ENCODE peak calls at places on chromosomes 12 and 14, in seven cellular contexts. One of them, this sample, is unnamed.
A peak's percentile ranks its signal among the peaks of the same experiment; 100 is the strongest.

GRCh38 chr14:22977684-22978486 is 4.5 kb downstream of the AJUBA start:
- DNase-seq in HepG2: peak; percentile 100
- DNase-seq in HCT116: no peak
- DNase-seq in K562: peak; percentile 60
- DNase-seq in H1: peak; percentile 88
- DNase-seq in SK-N-SH: peak; percentile 47
- DNase-seq in GM12878: no peak
- DNase-seq in this sample: no peak

GRCh38 chr12:50597200-50598195 is 92.7 kb downstream of the DIP2B start:
- DNase-seq in HepG2: no peak
- DNase-seq in HCT116: peak; percentile 71
- DNase-seq in K562: no peak
- DNase-seq in H1: no peak
- DNase-seq in SK-N-SH: no peak
- DNase-seq in GM12878: peak; percentile 55
- DNase-seq in this sample: no peak

GRCh38 chr14:75249251-75249957 is 29.2 kb upstream of the FOS start:
- DNase-seq in HepG2: no peak
- DNase-seq in HCT116: no peak
- DNase-seq in K562: no peak
- DNase-seq in H1: no peak
- DNase-seq in SK-N-SH: no peak
- DNase-seq in GM12878: peak; percentile 94
- DNase-seq in this sample: peak; percentile 65

GRCh38 chr14:68951051-68951797 is 27.9 kb downstream of the ACTN1 start:
- DNase-seq in HepG2: no peak
- DNase-seq in HCT116: peak; percentile 85
- DNase-seq in K562: no peak
- DNase-seq in H1: no peak
- DNase-seq in SK-N-SH: peak; percentile 34
- DNase-seq in GM12878: no peak
- DNase-seq in this sample: peak; percentile 26

GRCh38 chr12:14937689-14938088 is 648 bp downstream of the ERP27 start:
- DNase-seq in HepG2: no peak
- DNase-seq in HCT116: peak; percentile 19
- DNase-seq in K562: no peak
- DNase-seq in H1: no peak
- DNase-seq in SK-N-SH: no peak
- DNase-seq in GM12878: no peak
- DNase-seq in this sample: no peak

GRCh38 chr12:77893918-77894317 is 63.2 kb downstream of the NAV3 start:
- DNase-seq in HepG2: peak; percentile 17
- DNase-seq in HCT116: peak; percentile 87
- DNase-seq in K562: no peak
- DNase-seq in H1: no peak
- DNase-seq in SK-N-SH: no peak
- DNase-seq in GM12878: no peak
- DNase-seq in this sample: no peak

GRCh38 chr12:69057742-69058141 is 124.8 kb upstream of the CPM start:
- DNase-seq in HepG2: no peak
- DNase-seq in HCT116: no peak
- DNase-seq in K562: no peak
- DNase-seq in H1: no peak
- DNase-seq in SK-N-SH: no peak
- DNase-seq in GM12878: no peak
- DNase-seq in this sample: no peak

GRCh38 chr14:21653331-21653885 is at the start of gene OR4E2:
- DNase-seq in HepG2: no peak
- DNase-seq in HCT116: no peak
- DNase-seq in K562: no peak
- DNase-seq in H1: no peak
- DNase-seq in SK-N-SH: no peak
- DNase-seq in GM12878: no peak
- DNase-seq in this sample: no peak

GRCh38 chr12:18483723-18484325 is 222.5 kb downstream of the PIK3C2G start:
- DNase-seq in HepG2: no peak
- DNase-seq in HCT116: no peak
- DNase-seq in K562: no peak
- DNase-seq in H1: no peak
- DNase-seq in SK-N-SH: no peak
- DNase-seq in GM12878: no peak
- DNase-seq in this sample: no peak

GRCh38 chr12:23887055-23887835 is 62.2 kb downstream of the SOX5 start:
- DNase-seq in HepG2: no peak
- DNase-seq in HCT116: no peak
- DNase-seq in K562: peak; percentile 15
- DNase-seq in H1: no peak
- DNase-seq in SK-N-SH: no peak
- DNase-seq in GM12878: no peak
- DNase-seq in this sample: no peak

DNA sequence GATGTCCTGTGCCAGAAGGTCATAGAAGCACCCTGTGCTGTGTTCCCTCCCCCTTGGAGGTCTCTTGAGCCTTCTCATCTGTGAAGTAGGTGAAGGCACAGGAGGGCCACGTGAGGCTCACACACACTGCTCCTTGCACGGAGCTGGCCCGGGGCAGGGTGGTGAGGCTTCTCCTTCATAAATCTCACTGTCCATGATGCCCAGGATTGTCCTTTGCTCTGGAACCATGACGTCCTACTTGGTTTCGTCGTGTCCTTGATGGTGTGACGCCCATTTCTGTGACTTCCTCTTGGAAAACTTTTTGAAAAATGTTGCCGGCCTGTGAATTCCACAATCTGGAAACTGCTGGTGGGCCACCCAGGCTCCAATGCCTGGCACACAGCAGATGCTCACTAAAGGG is 34.4 kb downstream of the SH2B3 start:
- DNase-seq in HepG2: no peak
- DNase-seq in HCT116: no peak
- DNase-seq in K562: no peak
- DNase-seq in H1: no peak
- DNase-seq in SK-N-SH: no peak
- DNase-seq in GM12878: no peak
- DNase-seq in this sample: no peak
- TF ChIP-seq JUND in HepG2: no peak
- TF ChIP-seq JUND in HCT116: no peak
- TF ChIP-seq JUND in K562: no peak
- TF ChIP-seq JUND in H1: no peak
- TF ChIP-seq JUND in SK-N-SH: no peak
- TF ChIP-seq JUND in GM12878: no peak
- TF ChIP-seq JUND in this sample: no peak

GRCh38 chr14:39956372-39956771 is 524.1 kb upstream of the FBXO33 start:
- DNase-seq in HepG2: no peak
- DNase-seq in HCT116: peak; percentile 6
- DNase-seq in K562: no peak
- DNase-seq in H1: no peak
- DNase-seq in SK-N-SH: no peak
- DNase-seq in GM12878: no peak
- DNase-seq in this sample: peak; percentile 56
- TF ChIP-seq JUND in HepG2: no peak
- TF ChIP-seq JUND in HCT116: no peak
- TF ChIP-seq JUND in K562: no peak
- TF ChIP-seq JUND in H1: no peak
- TF ChIP-seq JUND in SK-N-SH: no peak
- TF ChIP-seq JUND in GM12878: no peak
- TF ChIP-seq JUND in this sample: no peak

DNA sequence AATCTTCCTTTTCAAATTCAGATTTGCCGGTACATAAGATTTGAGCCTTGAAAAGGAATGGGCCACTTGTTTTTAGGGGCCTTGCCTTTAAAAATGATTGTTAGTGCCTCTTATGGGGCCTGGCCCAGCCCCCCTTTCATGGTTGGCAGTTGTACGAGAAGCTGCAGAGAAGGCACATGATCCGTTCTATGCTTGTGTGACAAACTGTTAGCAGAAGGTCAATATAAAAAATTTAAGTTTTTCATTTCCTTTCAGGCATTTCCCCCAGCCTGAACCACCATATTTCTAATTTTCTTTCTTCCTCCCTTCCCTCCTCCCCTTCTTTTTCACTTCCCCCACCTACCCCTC is 119.1 kb downstream of the PLXNC1 start:
- DNase-seq in HepG2: no peak
- DNase-seq in HCT116: no peak
- DNase-seq in K562: no peak
- DNase-seq in H1: no peak
- DNase-seq in SK-N-SH: no peak
- DNase-seq in GM12878: no peak
- DNase-seq in this sample: no peak
- TF ChIP-seq JUND in HepG2: no peak
- TF ChIP-seq JUND in HCT116: no peak
- TF ChIP-seq JUND in K562: no peak
- TF ChIP-seq JUND in H1: no peak
- TF ChIP-seq JUND in SK-N-SH: no peak
- TF ChIP-seq JUND in GM12878: no peak
- TF ChIP-seq JUND in this sample: no peak

DNA sequence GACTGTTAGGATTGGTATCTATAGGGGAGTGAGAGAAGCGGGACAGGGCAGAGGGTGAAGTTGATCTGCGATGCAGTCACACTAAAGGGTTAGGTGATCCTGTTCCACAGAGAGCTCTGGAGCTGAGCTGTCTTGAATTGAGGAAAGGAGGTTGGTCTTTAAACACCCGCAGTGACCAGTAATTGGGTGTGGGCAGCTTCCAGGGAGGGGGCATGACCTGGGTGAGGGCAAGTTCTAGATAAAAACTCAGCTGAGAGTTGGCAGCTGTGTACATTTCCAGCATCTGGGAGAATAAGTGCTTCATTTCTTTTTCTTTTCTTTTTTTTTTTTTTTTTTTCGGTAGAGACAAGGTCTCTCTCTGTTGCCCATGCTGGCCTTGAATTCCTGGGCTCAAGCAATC is 35.1 kb downstream of the RDH12 start:
- DNase-seq in HepG2: no peak
- DNase-seq in HCT116: no peak
- DNase-seq in K562: no peak
- DNase-seq in H1: no peak
- DNase-seq in SK-N-SH: no peak
- DNase-seq in GM12878: no peak
- DNase-seq in this sample: no peak
- TF ChIP-seq JUND in HepG2: no peak
- TF ChIP-seq JUND in HCT116: no peak
- TF ChIP-seq JUND in K562: no peak
- TF ChIP-seq JUND in H1: no peak
- TF ChIP-seq JUND in SK-N-SH: no peak
- TF ChIP-seq JUND in GM12878: no peak
- TF ChIP-seq JUND in this sample: no peak

GRCh38 chr12:11962795-11963347 is 107.9 kb upstream of the BCL2L14 start:
- DNase-seq in HepG2: no peak
- DNase-seq in HCT116: no peak
- DNase-seq in K562: no peak
- DNase-seq in H1: no peak
- DNase-seq in SK-N-SH: no peak
- DNase-seq in GM12878: no peak
- DNase-seq in this sample: no peak

GRCh38 chr12:11961686-11962085 is 109.1 kb upstream of the BCL2L14 start:
- DNase-seq in HepG2: no peak
- DNase-seq in HCT116: no peak
- DNase-seq in K562: no peak
- DNase-seq in H1: no peak
- DNase-seq in SK-N-SH: no peak
- DNase-seq in GM12878: no peak
- DNase-seq in this sample: no peak

GRCh38 chr12:11963841-11964471 is 106.8 kb upstream of the BCL2L14 start:
- DNase-seq in HepG2: no peak
- DNase-seq in HCT116: no peak
- DNase-seq in K562: no peak
- DNase-seq in H1: no peak
- DNase-seq in SK-N-SH: no peak
- DNase-seq in GM12878: no peak
- DNase-seq in this sample: no peak

GRCh38 chr12:11958216-11959091 is 112.3 kb upstream of the BCL2L14 start:
- DNase-seq in HepG2: peak; percentile 8
- DNase-seq in HCT116: no peak
- DNase-seq in K562: no peak
- DNase-seq in H1: no peak
- DNase-seq in SK-N-SH: no peak
- DNase-seq in GM12878: no peak
- DNase-seq in this sample: no peak

DNA sequence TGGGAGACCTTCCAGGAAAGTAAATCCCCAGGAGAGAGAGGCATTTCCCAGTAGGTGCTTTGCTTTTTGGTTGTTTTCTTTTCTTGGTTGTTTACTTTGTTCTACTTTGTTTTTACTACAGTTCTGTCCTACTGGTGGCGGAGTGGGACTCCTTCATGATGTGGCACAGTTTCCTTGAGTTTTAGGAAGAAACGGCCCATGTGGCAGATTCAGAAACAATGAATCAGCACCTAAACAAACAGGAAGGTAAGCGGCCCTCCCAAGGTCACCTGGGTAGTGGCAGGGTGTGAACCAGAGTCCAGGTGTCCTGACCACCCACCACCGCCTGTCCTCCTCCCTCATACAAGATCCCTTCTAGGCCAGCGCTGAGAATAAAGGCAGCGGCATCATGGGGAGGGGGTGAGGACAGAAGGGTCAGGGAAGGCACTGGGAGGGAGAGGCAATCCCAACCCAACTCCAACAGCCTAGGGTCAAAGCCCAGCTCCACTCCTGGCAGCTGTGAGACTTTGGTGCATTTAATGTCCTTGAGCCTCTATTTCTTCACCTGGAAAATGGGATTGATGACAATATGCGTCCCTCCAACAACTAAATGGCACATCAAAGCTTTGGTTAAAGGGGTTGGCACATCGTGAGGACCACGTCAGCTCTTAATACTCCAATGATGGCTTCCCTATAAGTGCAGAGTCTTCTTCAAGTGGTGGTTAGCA is 111.5 kb upstream of the BCL2L14 start:
- DNase-seq in HepG2: peak; percentile 48
- DNase-seq in HCT116: no peak
- DNase-seq in K562: no peak
- DNase-seq in H1: no peak
- DNase-seq in SK-N-SH: no peak
- DNase-seq in GM12878: no peak
- DNase-seq in this sample: no peak
- TF ChIP-seq JUND in HepG2: peak; percentile 14
- TF ChIP-seq JUND in HCT116: no peak
- TF ChIP-seq JUND in K562: no peak
- TF ChIP-seq JUND in H1: no peak
- TF ChIP-seq JUND in SK-N-SH: no peak
- TF ChIP-seq JUND in GM12878: no peak
- TF ChIP-seq JUND in this sample: no peak

GRCh38 chr14:89201645-89202044 is 215.4 kb downstream of the FOXN3 start:
- DNase-seq in HepG2: no peak
- DNase-seq in HCT116: no peak
- DNase-seq in K562: no peak
- DNase-seq in H1: no peak
- DNase-seq in SK-N-SH: no peak
- DNase-seq in GM12878: peak; percentile 20
- DNase-seq in this sample: no peak
- TF ChIP-seq JUND in HepG2: no peak
- TF ChIP-seq JUND in HCT116: no peak
- TF ChIP-seq JUND in K562: no peak
- TF ChIP-seq JUND in H1: no peak
- TF ChIP-seq JUND in SK-N-SH: no peak
- TF ChIP-seq JUND in GM12878: no peak
- TF ChIP-seq JUND in this sample: no peak